ENCODE peak calls at places on chromosome 15, in eight cellular contexts. One of them, this sample, is unnamed.
A peak's percentile ranks its signal among the peaks of the same experiment; 100 is the strongest.

GRCh38 chr15:101710806-101711205 is 13.5 kb downstream of the TARS3 start:
- DNase-seq in lung: no peak
- DNase-seq in fibroblast of lung: peak; percentile 79
- DNase-seq in CD8-positive, alpha-beta T cell: no peak
- DNase-seq in HCT116: no peak
- DNase-seq in neural progenitor cell: no peak
- DNase-seq in SK-N-SH: no peak
- DNase-seq in tibial artery: no peak
- DNase-seq in this sample: no peak

GRCh38 chr15:95812491-95812890 is 518.0 kb upstream of the NR2F2 start:
- DNase-seq in lung: no peak
- DNase-seq in fibroblast of lung: peak; percentile 66
- DNase-seq in CD8-positive, alpha-beta T cell: no peak
- DNase-seq in HCT116: no peak
- DNase-seq in neural progenitor cell: no peak
- DNase-seq in SK-N-SH: no peak
- DNase-seq in tibial artery: no peak
- DNase-seq in this sample: no peak

GRCh38 chr15:86650084-86650483 is 570.4 kb downstream of the AGBL1 start:
- DNase-seq in lung: no peak
- DNase-seq in fibroblast of lung: peak; percentile 8
- DNase-seq in CD8-positive, alpha-beta T cell: no peak
- DNase-seq in HCT116: no peak
- DNase-seq in neural progenitor cell: no peak
- DNase-seq in SK-N-SH: no peak
- DNase-seq in tibial artery: no peak
- DNase-seq in this sample: no peak

GRCh38 chr15:78909791-78910228 is 35.0 kb downstream of the CTSH start:
- DNase-seq in lung: no peak
- DNase-seq in fibroblast of lung: peak; percentile 28
- DNase-seq in CD8-positive, alpha-beta T cell: no peak
- DNase-seq in HCT116: peak; percentile 10
- DNase-seq in neural progenitor cell: peak; percentile 81
- DNase-seq in SK-N-SH: peak; percentile 72
- DNase-seq in tibial artery: no peak
- DNase-seq in this sample: peak; percentile 68

GRCh38 chr15:88535607-88536313 is 10.7 kb downstream of the DET1 start:
- DNase-seq in lung: no peak
- DNase-seq in fibroblast of lung: no peak
- DNase-seq in CD8-positive, alpha-beta T cell: no peak
- DNase-seq in HCT116: no peak
- DNase-seq in neural progenitor cell: no peak
- DNase-seq in SK-N-SH: no peak
- DNase-seq in tibial artery: no peak
- DNase-seq in this sample: no peak

GRCh38 chr15:39837454-39837853 is 54.8 kb upstream of the FSIP1 start:
- DNase-seq in lung: no peak
- DNase-seq in fibroblast of lung: no peak
- DNase-seq in CD8-positive, alpha-beta T cell: no peak
- DNase-seq in HCT116: no peak
- DNase-seq in neural progenitor cell: no peak
- DNase-seq in SK-N-SH: no peak
- DNase-seq in tibial artery: no peak
- DNase-seq in this sample: no peak

GRCh38 chr15:85155857-85156256 is 174.2 kb downstream of the PDE8A start:
- DNase-seq in lung: no peak
- DNase-seq in fibroblast of lung: no peak
- DNase-seq in CD8-positive, alpha-beta T cell: no peak
- DNase-seq in HCT116: no peak
- DNase-seq in neural progenitor cell: no peak
- DNase-seq in SK-N-SH: no peak
- DNase-seq in tibial artery: no peak
- DNase-seq in this sample: no peak

GRCh38 chr15:37876900-37877299 is 57.5 kb upstream of the TMCO5A start:
- DNase-seq in lung: no peak
- DNase-seq in fibroblast of lung: no peak
- DNase-seq in CD8-positive, alpha-beta T cell: no peak
- DNase-seq in HCT116: no peak
- DNase-seq in neural progenitor cell: no peak
- DNase-seq in SK-N-SH: no peak
- DNase-seq in tibial artery: no peak
- DNase-seq in this sample: no peak

GRCh38 chr15:75809986-75810750 is 33.1 kb upstream of the UBE2Q2 start:
- DNase-seq in lung: no peak
- DNase-seq in fibroblast of lung: peak; percentile 7
- DNase-seq in CD8-positive, alpha-beta T cell: no peak
- DNase-seq in HCT116: peak; percentile 45
- DNase-seq in neural progenitor cell: peak; percentile 57
- DNase-seq in SK-N-SH: peak; percentile 39
- DNase-seq in tibial artery: no peak
- DNase-seq in this sample: no peak

GRCh38 chr15:87816811-87817210 is 439.7 kb downstream of the NTRK3 start:
- DNase-seq in lung: no peak
- DNase-seq in fibroblast of lung: peak; percentile 99
- DNase-seq in CD8-positive, alpha-beta T cell: no peak
- DNase-seq in HCT116: no peak
- DNase-seq in neural progenitor cell: no peak
- DNase-seq in SK-N-SH: no peak
- DNase-seq in tibial artery: no peak
- DNase-seq in this sample: no peak

GRCh38 chr15:101808201-101808600 is 3.8 kb upstream of the OR4F15 start:
- DNase-seq in lung: no peak
- DNase-seq in fibroblast of lung: peak; percentile 73
- DNase-seq in CD8-positive, alpha-beta T cell: no peak
- DNase-seq in HCT116: no peak
- DNase-seq in neural progenitor cell: no peak
- DNase-seq in SK-N-SH: no peak
- DNase-seq in tibial artery: no peak
- DNase-seq in this sample: no peak

GRCh38 chr15:95141486-95141885 is 910.1 kb downstream of the MCTP2 start:
- DNase-seq in lung: no peak
- DNase-seq in fibroblast of lung: peak; percentile 41
- DNase-seq in CD8-positive, alpha-beta T cell: no peak
- DNase-seq in HCT116: no peak
- DNase-seq in neural progenitor cell: no peak
- DNase-seq in SK-N-SH: no peak
- DNase-seq in tibial artery: no peak
- DNase-seq in this sample: no peak

GRCh38 chr15:33913459-33913858 is 54.8 kb upstream of the CHRM5 start:
- DNase-seq in lung: no peak
- DNase-seq in fibroblast of lung: peak; percentile 49
- DNase-seq in CD8-positive, alpha-beta T cell: no peak
- DNase-seq in HCT116: no peak
- DNase-seq in neural progenitor cell: no peak
- DNase-seq in SK-N-SH: no peak
- DNase-seq in tibial artery: no peak
- DNase-seq in this sample: no peak

GRCh38 chr15:89164712-89165211 is 56.6 kb downstream of the RLBP1 start:
- DNase-seq in lung: no peak
- DNase-seq in fibroblast of lung: peak; percentile 29
- DNase-seq in CD8-positive, alpha-beta T cell: no peak
- DNase-seq in HCT116: no peak
- DNase-seq in neural progenitor cell: no peak
- DNase-seq in SK-N-SH: no peak
- DNase-seq in tibial artery: no peak
- DNase-seq in this sample: no peak

GRCh38 chr15:68630836-68631235 is 52.0 kb downstream of the CORO2B start:
- DNase-seq in lung: no peak
- DNase-seq in fibroblast of lung: no peak
- DNase-seq in CD8-positive, alpha-beta T cell: no peak
- DNase-seq in HCT116: no peak
- DNase-seq in neural progenitor cell: no peak
- DNase-seq in SK-N-SH: no peak
- DNase-seq in tibial artery: no peak
- DNase-seq in this sample: no peak

GRCh38 chr15:78949461-78949860 is 4.6 kb upstream of the CTSH start:
- DNase-seq in lung: no peak
- DNase-seq in fibroblast of lung: no peak
- DNase-seq in CD8-positive, alpha-beta T cell: no peak
- DNase-seq in HCT116: no peak
- DNase-seq in neural progenitor cell: no peak
- DNase-seq in SK-N-SH: no peak
- DNase-seq in tibial artery: no peak
- DNase-seq in this sample: no peak

GRCh38 chr15:25481208-25481862 is 42.5 kb upstream of the UBE3A start:
- DNase-seq in lung: no peak
- DNase-seq in fibroblast of lung: peak; percentile 28
- DNase-seq in CD8-positive, alpha-beta T cell: no peak
- DNase-seq in HCT116: no peak
- DNase-seq in neural progenitor cell: peak; percentile 85
- DNase-seq in SK-N-SH: peak; percentile 36
- DNase-seq in tibial artery: no peak
- DNase-seq in this sample: peak; percentile 33

DNA sequence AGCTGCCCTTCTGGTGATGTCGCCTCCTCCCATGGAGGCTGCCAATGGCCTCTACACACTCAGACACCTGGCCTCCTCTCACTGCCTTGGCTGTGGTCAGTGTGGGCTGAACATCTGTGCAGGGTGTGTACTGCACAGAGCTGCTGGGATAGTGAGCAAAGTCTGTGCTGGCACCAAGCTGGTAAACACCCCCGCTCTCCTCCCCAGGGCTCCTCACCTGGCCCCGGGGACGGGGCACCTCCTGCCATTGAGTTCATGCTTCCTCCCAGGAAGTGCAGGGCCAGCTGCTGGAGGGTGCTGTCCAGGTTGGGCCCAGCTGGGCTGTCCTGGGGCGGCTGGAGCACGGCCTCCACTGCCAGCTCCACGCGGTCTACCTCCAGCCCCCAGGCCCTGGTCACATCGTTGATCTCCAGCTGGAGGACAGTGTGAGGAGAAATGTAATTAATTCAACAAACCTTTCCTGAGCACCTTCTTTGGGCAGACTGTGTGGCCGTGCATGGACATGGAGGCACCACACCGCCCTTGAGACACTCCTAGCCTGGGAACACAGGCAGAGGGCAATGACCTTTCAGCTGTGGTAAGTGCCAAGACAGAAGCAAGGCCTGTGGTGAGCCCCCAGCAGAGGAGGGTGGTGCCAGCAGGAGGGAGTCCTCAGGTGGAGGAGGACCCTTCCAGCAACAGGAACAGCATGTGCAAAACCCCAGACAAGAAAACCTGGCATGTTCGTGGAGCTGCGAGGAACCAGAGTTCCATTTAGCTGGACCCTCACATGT is 6.8 kb downstream of the STOML1 start:
- DNase-seq in lung: no peak
- DNase-seq in fibroblast of lung: peak; percentile 73
- DNase-seq in CD8-positive, alpha-beta T cell: no peak
- DNase-seq in HCT116: no peak
- DNase-seq in neural progenitor cell: no peak
- DNase-seq in SK-N-SH: no peak
- DNase-seq in tibial artery: no peak
- DNase-seq in this sample: no peak
- H3K4me1 ChIP-seq in lung: peaks cover 57% of the 10 kb centered on the region
- H3K4me1 ChIP-seq in fibroblast of lung: peaks cover 64% of the 10 kb centered on the region
- H3K4me1 ChIP-seq in CD8-positive, alpha-beta T cell: peaks cover 42% of the 10 kb centered on the region
- H3K4me1 ChIP-seq in HCT116: peaks cover 32% of the 10 kb centered on the region
- H3K4me1 ChIP-seq in neural progenitor cell: no peaks in the 10 kb centered on the region
- H3K4me1 ChIP-seq in SK-N-SH: peaks cover 41% of the 10 kb centered on the region
- H3K4me1 ChIP-seq in tibial artery: peaks cover 3% of the 10 kb centered on the region
- H3K4me1 ChIP-seq in this sample: no peaks in the 10 kb centered on the region

GRCh38 chr15:65377976-65378366 is at the start of gene IGDCC3:
- DNase-seq in lung: no peak
- DNase-seq in fibroblast of lung: peak; percentile 36
- DNase-seq in CD8-positive, alpha-beta T cell: no peak
- DNase-seq in HCT116: no peak
- DNase-seq in neural progenitor cell: peak; percentile 97
- DNase-seq in SK-N-SH: peak; percentile 85
- DNase-seq in tibial artery: no peak
- DNase-seq in this sample: no peak
- H3K27ac ChIP-seq in lung: no peak within 1 kb of the TSS
- H3K27ac ChIP-seq in fibroblast of lung: no peak within 1 kb of the TSS
- H3K27ac ChIP-seq in CD8-positive, alpha-beta T cell: no peak within 1 kb of the TSS
- H3K27ac ChIP-seq in HCT116: no peak within 1 kb of the TSS
- H3K27ac ChIP-seq in neural progenitor cell: peak within 1 kb of the TSS; percentile 40
- H3K27ac ChIP-seq in SK-N-SH: no peak within 1 kb of the TSS
- H3K27ac ChIP-seq in tibial artery: no peak within 1 kb of the TSS
- H3K27ac ChIP-seq in this sample: no peak within 1 kb of the TSS

DNA sequence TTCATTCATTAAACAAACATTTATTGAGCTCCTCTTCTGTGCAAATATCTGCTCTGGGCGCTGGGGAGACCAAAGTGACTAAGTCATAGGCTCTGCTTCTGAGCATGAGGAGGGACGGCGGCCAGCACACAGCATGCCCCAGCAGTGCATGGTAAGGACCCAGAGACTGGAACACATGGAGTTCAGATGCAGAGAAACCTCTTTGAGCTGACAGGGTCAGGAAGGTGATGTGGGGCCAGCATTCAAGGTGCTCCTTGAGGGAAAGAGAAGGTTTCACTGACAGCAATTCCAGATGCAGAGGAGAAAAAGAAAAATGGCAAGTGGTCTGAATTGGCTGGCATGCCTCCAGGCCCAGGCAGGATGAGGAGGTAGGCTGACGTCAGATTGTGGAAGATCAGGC is 234.5 kb downstream of the UACA start:
- DNase-seq in lung: no peak
- DNase-seq in fibroblast of lung: no peak
- DNase-seq in CD8-positive, alpha-beta T cell: no peak
- DNase-seq in HCT116: no peak
- DNase-seq in neural progenitor cell: no peak
- DNase-seq in SK-N-SH: no peak
- DNase-seq in tibial artery: no peak
- DNase-seq in this sample: no peak
- H3K4me1 ChIP-seq in lung: peaks cover 4% of the 10 kb centered on the region
- H3K4me1 ChIP-seq in fibroblast of lung: no peaks in the 10 kb centered on the region
- H3K4me1 ChIP-seq in CD8-positive, alpha-beta T cell: peaks cover 61% of the 10 kb centered on the region
- H3K4me1 ChIP-seq in HCT116: peaks cover 33% of the 10 kb centered on the region
- H3K4me1 ChIP-seq in neural progenitor cell: no peaks in the 10 kb centered on the region
- H3K4me1 ChIP-seq in SK-N-SH: peaks cover 35% of the 10 kb centered on the region
- H3K4me1 ChIP-seq in tibial artery: no peaks in the 10 kb centered on the region
- H3K4me1 ChIP-seq in this sample: peaks cover 2% of the 10 kb centered on the region

GRCh38 chr15:42059661-42060476 is 34.5 kb downstream of the PLA2G4D start:
- DNase-seq in lung: peak; percentile 64
- DNase-seq in fibroblast of lung: peak; percentile 16
- DNase-seq in CD8-positive, alpha-beta T cell: peak; percentile 62
- DNase-seq in HCT116: no peak
- DNase-seq in neural progenitor cell: peak; percentile 74
- DNase-seq in SK-N-SH: peak; percentile 69
- DNase-seq in tibial artery: peak; percentile 49
- DNase-seq in this sample: no peak

GRCh38 chr15:42060477-42060763 is 33.9 kb downstream of the PLA2G4D start:
- DNase-seq in lung: no peak
- DNase-seq in fibroblast of lung: no peak
- DNase-seq in CD8-positive, alpha-beta T cell: no peak
- DNase-seq in HCT116: no peak
- DNase-seq in neural progenitor cell: no peak
- DNase-seq in SK-N-SH: no peak
- DNase-seq in tibial artery: no peak
- DNase-seq in this sample: no peak

GRCh38 chr15:42058791-42059190 is 35.6 kb downstream of the PLA2G4D start:
- DNase-seq in lung: no peak
- DNase-seq in fibroblast of lung: no peak
- DNase-seq in CD8-positive, alpha-beta T cell: no peak
- DNase-seq in HCT116: no peak
- DNase-seq in neural progenitor cell: no peak
- DNase-seq in SK-N-SH: no peak
- DNase-seq in tibial artery: no peak
- DNase-seq in this sample: no peak

GRCh38 chr15:42056934-42057743 is 36.3 kb upstream of the PLA2G4E start:
- DNase-seq in lung: peak; percentile 90
- DNase-seq in fibroblast of lung: peak; percentile 66
- DNase-seq in CD8-positive, alpha-beta T cell: no peak
- DNase-seq in HCT116: peak; percentile 95
- DNase-seq in neural progenitor cell: peak; percentile 94
- DNase-seq in SK-N-SH: peak; percentile 90
- DNase-seq in tibial artery: peak; percentile 57
- DNase-seq in this sample: peak; percentile 64

GRCh38 chr15:42057744-42058646 is 36.4 kb downstream of the PLA2G4D start:
- DNase-seq in lung: peak; percentile 28
- DNase-seq in fibroblast of lung: no peak
- DNase-seq in CD8-positive, alpha-beta T cell: no peak
- DNase-seq in HCT116: no peak
- DNase-seq in neural progenitor cell: no peak
- DNase-seq in SK-N-SH: no peak
- DNase-seq in tibial artery: no peak
- DNase-seq in this sample: no peak
- H3K27ac ChIP-seq in lung: peak overlapping the region; percentile 93
- H3K27ac ChIP-seq in fibroblast of lung: no peak overlapping the region
- H3K27ac ChIP-seq in CD8-positive, alpha-beta T cell: no peak overlapping the region
- H3K27ac ChIP-seq in HCT116: peak overlapping the region; percentile 61
- H3K27ac ChIP-seq in neural progenitor cell: no peak overlapping the region
- H3K27ac ChIP-seq in SK-N-SH: no peak overlapping the region
- H3K27ac ChIP-seq in tibial artery: no peak overlapping the region
- H3K27ac ChIP-seq in this sample: no peak overlapping the region